ENCODE peak calls at places on chromosomes 11 and 22, in nine cellular contexts. P, J, X, C, Q, O, S, B and R are unnamed samples. For H3K36me3, the result is how much of the 10 kb centered on the place peaks cover.

GRCh38 chr11:68127791-68128681 is 6.8 kb upstream of the CHKA start:
- DNase-seq in S (peak), P (peak), X (peak), B (peak), J (peak), Q (peak), C (peak), O (peak), R (peak)

GRCh38 chr11:64874308-64874707 is 4.1 kb downstream of the EHD1 start:
- DNase-seq in C (no peak), S (no peak), B (no peak), P (no peak), O (no peak), X (no peak), J (no peak), Q (no peak), R (no peak)

GRCh38 chr11:16925495-16926065 is 88.6 kb downstream of the PLEKHA7 start:
- DNase-seq in O (peak), B (peak), Q (peak), P (peak), X (no peak), C (peak), J (peak), S (peak), R (peak)

GRCh38 chr11:114036156-114036811 is 23.2 kb upstream of the ZBTB16 start:
- DNase-seq in C (peak), P (peak), J (peak), O (peak), S (peak), X (peak), Q (peak), B (peak), R (peak)

GRCh38 chr22:39724390-39724789 is 153.8 kb downstream of the CACNA1I start:
- DNase-seq in X (no peak), S (no peak), Q (no peak), C (peak), J (no peak), B (no peak), P (no peak), O (no peak), R (no peak)

GRCh38 chr11:120208777-120209176 is 2.1 kb upstream of the OAF start:
- DNase-seq in J (peak), B (no peak), Q (no peak), X (peak), S (no peak), C (no peak), P (peak), O (no peak), R (no peak)

GRCh38 chr11:62546937-62547625 is 475 bp upstream of the AHNAK start:
- DNase-seq in X (peak), Q (no peak), P (peak), S (peak), C (no peak), O (peak), B (no peak), J (no peak), R (no peak)

GRCh38 chr22:25748704-25749103 is 6.7 kb downstream of the MYO18B start:
- DNase-seq in O (no peak), X (no peak), B (no peak), Q (no peak), P (no peak), C (no peak), S (peak), J (no peak), R (no peak)

GRCh38 chr11:36478700-36479329 is 31.3 kb downstream of the TRAF6 start:
- DNase-seq in B (peak), S (peak), P (peak), O (no peak), J (no peak), X (peak), Q (no peak), C (peak), R (no peak)

GRCh38 chr11:62477927-62478326 is 59.1 kb downstream of the SCGB1A1 start:
- DNase-seq in P (no peak), B (no peak), X (no peak), Q (no peak), O (no peak), C (no peak), S (no peak), J (no peak), R (peak)

DNA sequence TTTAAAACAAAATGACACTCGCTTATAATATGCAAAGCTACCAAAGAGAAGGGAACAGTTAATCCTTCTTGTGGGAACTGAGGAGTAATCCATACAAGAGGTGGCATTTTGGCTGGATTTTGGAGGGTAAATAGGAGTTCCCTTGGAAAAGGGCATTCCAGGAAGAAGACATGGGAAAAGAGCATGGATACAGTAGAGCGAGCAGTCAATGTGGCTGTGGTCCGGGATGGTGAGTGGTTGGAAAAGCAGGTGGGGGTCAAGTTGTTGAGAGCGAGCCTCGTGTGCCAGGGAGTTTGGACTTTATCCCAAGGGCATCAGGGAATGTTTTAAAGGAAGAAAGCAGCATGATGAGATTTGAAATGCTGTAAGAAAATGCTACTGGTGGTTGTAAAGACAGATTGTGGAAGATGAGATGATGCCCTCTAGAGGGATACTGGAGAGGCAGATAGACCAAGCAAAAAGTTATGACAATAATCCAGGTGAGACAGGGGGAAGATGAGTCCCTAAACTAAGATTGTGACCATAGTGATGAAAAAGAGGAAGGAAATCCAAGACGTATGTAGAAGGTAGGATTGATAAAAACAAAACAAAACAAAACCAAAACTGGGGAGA is 3.8 kb upstream of the MMP7 start:
- DNase-seq in O (no peak), X (no peak), S (no peak), P (no peak), B (no peak), C (no peak), J (no peak), Q (no peak), R (no peak)
- H3K4me3 ChIP-seq in O (no peak), X (no peak), S (no peak), P (no peak), B (no peak), C (no peak), J (no peak), Q (no peak), R (no peak)

GRCh38 chr22:24083361-24083760 is 72.3 kb downstream of the CABIN1 start:
- DNase-seq in P (no peak), B (no peak), O (no peak), S (no peak), J (no peak), C (no peak), X (no peak), Q (no peak), R (no peak)
- H3K36me3 ChIP-seq in P (half or more), B (half or more), O (under half), S (under half), J (half or more), C (under half), X (under half), Q (under half), R (under half)

DNA sequence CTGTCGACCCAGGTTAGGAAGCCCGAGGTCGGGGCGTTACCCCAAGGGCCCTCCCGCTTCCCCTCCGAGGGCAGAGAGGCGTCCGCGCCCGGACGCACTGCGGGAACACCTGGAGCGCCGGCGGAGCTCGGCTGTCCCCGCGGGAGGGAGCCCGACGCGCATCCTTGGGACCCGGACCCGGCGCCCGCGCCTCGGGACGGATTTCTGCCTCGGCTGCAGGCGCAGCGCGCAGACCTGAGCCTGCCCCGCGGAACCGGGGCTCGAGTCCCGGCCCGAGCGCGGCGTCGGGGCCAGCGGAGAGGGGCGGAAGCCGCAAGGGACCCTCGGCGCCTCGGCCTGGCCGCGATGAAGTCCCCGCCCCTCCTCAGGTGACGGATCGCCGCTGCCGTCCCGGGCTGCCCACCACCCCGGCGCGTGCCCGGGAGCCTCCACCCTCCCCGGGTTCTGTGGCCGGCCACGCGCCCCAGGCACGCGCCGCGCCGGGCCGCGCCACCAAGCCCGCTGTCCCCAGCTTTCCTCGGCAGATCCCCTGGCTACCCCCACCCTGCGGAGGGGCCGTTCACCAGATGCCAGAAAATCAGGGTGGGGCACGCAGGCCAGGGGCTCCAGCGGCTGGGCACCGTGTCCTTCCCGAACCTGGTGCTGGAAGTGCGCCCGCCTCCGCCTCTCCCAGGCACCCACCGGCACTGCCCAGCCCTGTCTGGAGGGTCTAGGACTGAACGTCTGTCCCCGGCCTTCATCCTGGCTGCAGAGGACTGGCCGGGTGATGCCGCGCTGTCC is 407 bp downstream of the GLB1L3 start:
- DNase-seq in O (no peak), Q (no peak), X (no peak), C (no peak), S (no peak), J (no peak), P (no peak), B (no peak), R (no peak)
- H3K4me3 ChIP-seq in O (peak), Q (peak), X (peak), C (no peak), S (no peak), J (peak), P (peak), B (peak), R (peak)

GRCh38 chr11:66686801-66687750 is 9.4 kb upstream of the RBM4B start:
- DNase-seq in P (no peak), X (no peak), Q (no peak), B (no peak), O (no peak), C (no peak), S (no peak), J (no peak), R (no peak)

GRCh38 chr11:66683877-66684276 is 6.2 kb upstream of the RBM4B start:
- DNase-seq in Q (no peak), J (no peak), P (no peak), C (no peak), S (no peak), O (no peak), X (no peak), B (no peak), R (no peak)

GRCh38 chr11:66686100-66686785 is 8.6 kb upstream of the RBM4B start:
- DNase-seq in P (no peak), S (no peak), C (no peak), X (no peak), B (no peak), Q (no peak), J (no peak), O (no peak), R (peak)

GRCh38 chr11:66685276-66686099 is 7.8 kb upstream of the RBM4B start:
- DNase-seq in C (no peak), Q (no peak), S (no peak), P (no peak), J (no peak), O (no peak), B (no peak), X (no peak), R (no peak)

GRCh38 chr11:66684635-66685034 is 6.9 kb upstream of the RBM4B start:
- DNase-seq in X (no peak), P (no peak), B (no peak), C (no peak), Q (no peak), J (no peak), O (no peak), S (no peak), R (no peak)
- H3K36me3 ChIP-seq in X (under half), P (under half), B (under half), C (under half), Q (under half), J (under half), O (under half), S (under half), R (under half)

DNA sequence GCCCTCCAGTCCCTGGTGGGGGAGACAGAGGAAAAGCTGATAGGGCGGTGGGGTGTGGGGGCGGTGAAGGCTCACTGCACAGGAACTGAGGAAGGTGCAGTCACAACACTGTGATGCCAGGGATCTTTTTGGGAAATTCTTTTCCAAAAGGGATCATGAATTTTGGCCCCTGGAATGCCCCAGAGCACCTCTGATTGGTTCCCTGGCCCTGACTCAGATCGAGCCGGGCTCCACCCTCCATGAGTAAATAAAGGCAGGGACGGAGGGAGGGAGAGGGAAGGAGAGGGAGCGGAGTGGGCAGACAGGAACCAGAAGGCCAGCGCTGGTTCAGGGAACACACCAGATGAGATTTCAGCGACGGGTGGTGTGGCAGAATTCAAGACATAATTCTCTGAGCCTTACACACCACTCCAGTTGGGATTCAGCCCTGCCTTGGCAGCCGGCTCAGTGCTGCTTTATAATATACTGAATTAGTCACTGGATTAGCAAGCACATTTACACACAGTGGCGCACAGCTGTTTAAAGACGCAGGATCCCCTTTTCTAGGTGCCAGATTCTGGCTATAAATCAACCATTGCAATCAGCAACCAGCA is 80.3 kb downstream of the ETS1 start:
- DNase-seq in P (peak), X (peak), C (no peak), J (peak), O (peak), B (peak), S (peak), Q (peak), R (peak)
- H3K4me3 ChIP-seq in P (peak), X (peak), C (peak), J (no peak), O (peak), B (peak), S (no peak), Q (peak), R (no peak)